ENCODE peak calls at places on chromosomes 12 and 14, in seven cellular contexts. One of them, this sample, is unnamed.

GRCh38 chr12:57444744-57445143 is 10.2 kb downstream of the INHBC start:
- DNase-seq in fibroblast of the conjunctiva: no peak
- DNase-seq in HepG2: no peak
- DNase-seq in stimulated activated CD8-positive, alpha-beta memory T cell treated with anti-CD3 and anti-CD28 coated beads, Interleukin-15, amount 100 ng/mL, for 24 hours: no peak
- DNase-seq in osteocyte: no peak
- DNase-seq in anterior cingulate cortex: no peak
- DNase-seq in KBM-7: no peak
- DNase-seq in this sample: no peak

GRCh38 chr12:102956738-102957338 is 636 bp upstream of the ASCL1 start:
- DNase-seq in fibroblast of the conjunctiva: no peak
- DNase-seq in HepG2: no peak
- DNase-seq in stimulated activated CD8-positive, alpha-beta memory T cell treated with anti-CD3 and anti-CD28 coated beads, Interleukin-15, amount 100 ng/mL, for 24 hours: no peak
- DNase-seq in osteocyte: no peak
- DNase-seq in anterior cingulate cortex: no peak
- DNase-seq in KBM-7: no peak
- DNase-seq in this sample: no peak

GRCh38 chr12:26872623-26873022 is 39.6 kb upstream of the ITPR2 start:
- DNase-seq in fibroblast of the conjunctiva: no peak
- DNase-seq in HepG2: no peak
- DNase-seq in stimulated activated CD8-positive, alpha-beta memory T cell treated with anti-CD3 and anti-CD28 coated beads, Interleukin-15, amount 100 ng/mL, for 24 hours: no peak
- DNase-seq in osteocyte: no peak
- DNase-seq in anterior cingulate cortex: no peak
- DNase-seq in KBM-7: no peak
- DNase-seq in this sample: no peak

GRCh38 chr12:127239781-127240180 is 1027.2 kb upstream of the TMEM132C start:
- DNase-seq in fibroblast of the conjunctiva: no peak
- DNase-seq in HepG2: no peak
- DNase-seq in stimulated activated CD8-positive, alpha-beta memory T cell treated with anti-CD3 and anti-CD28 coated beads, Interleukin-15, amount 100 ng/mL, for 24 hours: no peak
- DNase-seq in osteocyte: no peak
- DNase-seq in anterior cingulate cortex: no peak
- DNase-seq in KBM-7: no peak
- DNase-seq in this sample: no peak

GRCh38 chr12:45615268-45615667 is 114.2 kb upstream of the ARID2 start:
- DNase-seq in fibroblast of the conjunctiva: no peak
- DNase-seq in HepG2: no peak
- DNase-seq in stimulated activated CD8-positive, alpha-beta memory T cell treated with anti-CD3 and anti-CD28 coated beads, Interleukin-15, amount 100 ng/mL, for 24 hours: no peak
- DNase-seq in osteocyte: no peak
- DNase-seq in anterior cingulate cortex: no peak
- DNase-seq in KBM-7: no peak
- DNase-seq in this sample: no peak

GRCh38 chr14:67359319-67359774 is 257 bp downstream of the ATP6V1D start:
- DNase-seq in fibroblast of the conjunctiva: peak; percentile 1
- DNase-seq in HepG2: peak; percentile 3
- DNase-seq in stimulated activated CD8-positive, alpha-beta memory T cell treated with anti-CD3 and anti-CD28 coated beads, Interleukin-15, amount 100 ng/mL, for 24 hours: no peak
- DNase-seq in osteocyte: no peak
- DNase-seq in anterior cingulate cortex: no peak
- DNase-seq in KBM-7: no peak
- DNase-seq in this sample: peak; percentile 40

GRCh38 chr12:59596232-59597143 is 659 bp downstream of the SLC16A7 start:
- DNase-seq in fibroblast of the conjunctiva: peak; percentile 78
- DNase-seq in HepG2: peak; percentile 16
- DNase-seq in stimulated activated CD8-positive, alpha-beta memory T cell treated with anti-CD3 and anti-CD28 coated beads, Interleukin-15, amount 100 ng/mL, for 24 hours: peak; percentile 57
- DNase-seq in osteocyte: peak; percentile 91
- DNase-seq in anterior cingulate cortex: peak; percentile 78
- DNase-seq in KBM-7: peak; percentile 87
- DNase-seq in this sample: peak; percentile 80

GRCh38 chr12:7602287-7602686 is 63.4 kb downstream of the APOBEC1 start:
- DNase-seq in fibroblast of the conjunctiva: no peak
- DNase-seq in HepG2: no peak
- DNase-seq in stimulated activated CD8-positive, alpha-beta memory T cell treated with anti-CD3 and anti-CD28 coated beads, Interleukin-15, amount 100 ng/mL, for 24 hours: no peak
- DNase-seq in osteocyte: no peak
- DNase-seq in anterior cingulate cortex: no peak
- DNase-seq in KBM-7: no peak
- DNase-seq in this sample: no peak

GRCh38 chr12:109934026-109934425 is 34.0 kb downstream of the TCHP start:
- DNase-seq in fibroblast of the conjunctiva: no peak
- DNase-seq in HepG2: no peak
- DNase-seq in stimulated activated CD8-positive, alpha-beta memory T cell treated with anti-CD3 and anti-CD28 coated beads, Interleukin-15, amount 100 ng/mL, for 24 hours: no peak
- DNase-seq in osteocyte: no peak
- DNase-seq in anterior cingulate cortex: no peak
- DNase-seq in KBM-7: peak; percentile 9
- DNase-seq in this sample: peak; percentile 7

GRCh38 chr12:32502693-32503510 is 103.5 kb downstream of the FGD4 start:
- DNase-seq in fibroblast of the conjunctiva: peak; percentile 76
- DNase-seq in HepG2: no peak
- DNase-seq in stimulated activated CD8-positive, alpha-beta memory T cell treated with anti-CD3 and anti-CD28 coated beads, Interleukin-15, amount 100 ng/mL, for 24 hours: no peak
- DNase-seq in osteocyte: no peak
- DNase-seq in anterior cingulate cortex: no peak
- DNase-seq in KBM-7: no peak
- DNase-seq in this sample: no peak

GRCh38 chr12:7989827-7990491 is 42.6 kb upstream of the FOXJ2 start:
- DNase-seq in fibroblast of the conjunctiva: no peak
- DNase-seq in HepG2: no peak
- DNase-seq in stimulated activated CD8-positive, alpha-beta memory T cell treated with anti-CD3 and anti-CD28 coated beads, Interleukin-15, amount 100 ng/mL, for 24 hours: peak; percentile 16
- DNase-seq in osteocyte: no peak
- DNase-seq in anterior cingulate cortex: no peak
- DNase-seq in KBM-7: peak; percentile 94
- DNase-seq in this sample: peak; percentile 76

GRCh38 chr12:64583395-64584172 is 26.7 kb upstream of the RASSF3 start:
- DNase-seq in fibroblast of the conjunctiva: no peak
- DNase-seq in HepG2: no peak
- DNase-seq in stimulated activated CD8-positive, alpha-beta memory T cell treated with anti-CD3 and anti-CD28 coated beads, Interleukin-15, amount 100 ng/mL, for 24 hours: no peak
- DNase-seq in osteocyte: no peak
- DNase-seq in anterior cingulate cortex: no peak
- DNase-seq in KBM-7: peak; percentile 59
- DNase-seq in this sample: no peak

GRCh38 chr14:104416383-104416782 is 163.2 kb upstream of the C14orf180 start:
- DNase-seq in fibroblast of the conjunctiva: no peak
- DNase-seq in HepG2: no peak
- DNase-seq in stimulated activated CD8-positive, alpha-beta memory T cell treated with anti-CD3 and anti-CD28 coated beads, Interleukin-15, amount 100 ng/mL, for 24 hours: no peak
- DNase-seq in osteocyte: no peak
- DNase-seq in anterior cingulate cortex: no peak
- DNase-seq in KBM-7: no peak
- DNase-seq in this sample: no peak

GRCh38 chr14:98323850-98324249 is 948.1 kb downstream of the BCL11B start:
- DNase-seq in fibroblast of the conjunctiva: no peak
- DNase-seq in HepG2: no peak
- DNase-seq in stimulated activated CD8-positive, alpha-beta memory T cell treated with anti-CD3 and anti-CD28 coated beads, Interleukin-15, amount 100 ng/mL, for 24 hours: no peak
- DNase-seq in osteocyte: no peak
- DNase-seq in anterior cingulate cortex: no peak
- DNase-seq in KBM-7: no peak
- DNase-seq in this sample: no peak

GRCh38 chr14:79270361-79270760 is 940.9 kb downstream of the DIO2 start:
- DNase-seq in fibroblast of the conjunctiva: no peak
- DNase-seq in HepG2: no peak
- DNase-seq in stimulated activated CD8-positive, alpha-beta memory T cell treated with anti-CD3 and anti-CD28 coated beads, Interleukin-15, amount 100 ng/mL, for 24 hours: no peak
- DNase-seq in osteocyte: no peak
- DNase-seq in anterior cingulate cortex: no peak
- DNase-seq in KBM-7: no peak
- DNase-seq in this sample: no peak

GRCh38 chr12:64385468-64385867 is 5.1 kb downstream of the C12orf56 start:
- DNase-seq in fibroblast of the conjunctiva: no peak
- DNase-seq in HepG2: no peak
- DNase-seq in stimulated activated CD8-positive, alpha-beta memory T cell treated with anti-CD3 and anti-CD28 coated beads, Interleukin-15, amount 100 ng/mL, for 24 hours: no peak
- DNase-seq in osteocyte: no peak
- DNase-seq in anterior cingulate cortex: no peak
- DNase-seq in KBM-7: no peak
- DNase-seq in this sample: no peak

GRCh38 chr12:93461503-93461902 is 5.8 kb upstream of the MRPL42 start:
- DNase-seq in fibroblast of the conjunctiva: no peak
- DNase-seq in HepG2: no peak
- DNase-seq in stimulated activated CD8-positive, alpha-beta memory T cell treated with anti-CD3 and anti-CD28 coated beads, Interleukin-15, amount 100 ng/mL, for 24 hours: no peak
- DNase-seq in osteocyte: no peak
- DNase-seq in anterior cingulate cortex: no peak
- DNase-seq in KBM-7: no peak
- DNase-seq in this sample: peak; percentile 13

GRCh38 chr12:52907092-52907810 is 2.4 kb upstream of the KRT8 start:
- DNase-seq in fibroblast of the conjunctiva: no peak
- DNase-seq in HepG2: peak; percentile 48
- DNase-seq in stimulated activated CD8-positive, alpha-beta memory T cell treated with anti-CD3 and anti-CD28 coated beads, Interleukin-15, amount 100 ng/mL, for 24 hours: no peak
- DNase-seq in osteocyte: no peak
- DNase-seq in anterior cingulate cortex: no peak
- DNase-seq in KBM-7: peak; percentile 54
- DNase-seq in this sample: no peak

GRCh38 chr14:75264036-75264435 is 14.6 kb upstream of the FOS start:
- DNase-seq in fibroblast of the conjunctiva: no peak
- DNase-seq in HepG2: no peak
- DNase-seq in stimulated activated CD8-positive, alpha-beta memory T cell treated with anti-CD3 and anti-CD28 coated beads, Interleukin-15, amount 100 ng/mL, for 24 hours: no peak
- DNase-seq in osteocyte: no peak
- DNase-seq in anterior cingulate cortex: no peak
- DNase-seq in KBM-7: no peak
- DNase-seq in this sample: no peak

GRCh38 chr14:61532818-61533217 is 162.5 kb upstream of the HIF1A start:
- DNase-seq in fibroblast of the conjunctiva: no peak
- DNase-seq in HepG2: no peak
- DNase-seq in stimulated activated CD8-positive, alpha-beta memory T cell treated with anti-CD3 and anti-CD28 coated beads, Interleukin-15, amount 100 ng/mL, for 24 hours: no peak
- DNase-seq in osteocyte: no peak
- DNase-seq in anterior cingulate cortex: no peak
- DNase-seq in KBM-7: no peak
- DNase-seq in this sample: no peak

This sample was measured in erythroblast.